ENCODE peak calls at places on chromosomes 5 and 9, in nine cellular contexts. L is fibroblast of lung, B is suprapubic skin, V is IMR-90, G is stomach, H is heart left ventricle, I is GM12878, D is lung, J is mammary epithelial cell. K is an unnamed sample. For H3K4me1, the result is how much of the 10 kb centered on the place peaks cover.

GRCh38 chr5:136090319-136090718 is 42.3 kb upstream of the SMAD5 start:
- DNase-seq in L (no peak), B (no peak), V (no peak), G (no peak), H (no peak), I (no peak), D (no peak), J (no peak), K (no peak)

GRCh38 chr5:147332643-147333042 is 97.8 kb downstream of the STK32A start:
- DNase-seq in L (no peak), B (no peak), V (no peak), G (no peak), H (no peak), I (peak), D (no peak), J (no peak), K (no peak)

GRCh38 chr9:134892820-134893420 is 12.3 kb downstream of the FCN2 start:
- DNase-seq in L (no peak), B (no peak), V (no peak), G (peak), H (no peak), I (no peak), D (no peak), J (no peak), K (no peak)

GRCh38 chr5:110477923-110478322 is 248.5 kb downstream of the TMEM232 start:
- DNase-seq in L (peak), B (no peak), V (peak), G (no peak), H (no peak), I (no peak), D (no peak), J (peak), K (no peak)

GRCh38 chr9:84368593-84368992 is 28.0 kb upstream of the SLC28A3 start:
- DNase-seq in L (no peak), B (no peak), V (no peak), G (no peak), H (no peak), I (no peak), D (no peak), J (no peak), K (no peak)

GRCh38 chr5:10673407-10673806 is 87.6 kb downstream of the DAP start:
- DNase-seq in L (no peak), B (peak), V (no peak), G (no peak), H (no peak), I (no peak), D (no peak), J (no peak), K (no peak)

GRCh38 chr5:90809695-90810094 is 251.1 kb downstream of the ADGRV1 start:
- DNase-seq in L (no peak), B (no peak), V (no peak), G (no peak), H (no peak), I (no peak), D (no peak), J (no peak), K (no peak)

GRCh38 chr5:82312373-82312856 is 34.3 kb upstream of the RPS23 start:
- DNase-seq in L (peak), B (peak), V (peak), G (no peak), H (peak), I (no peak), D (peak), J (peak), K (no peak)

GRCh38 chr9:107333363-107333762 is 50.3 kb downstream of the RAD23B start:
- DNase-seq in L (no peak), B (no peak), V (no peak), G (no peak), H (no peak), I (no peak), D (no peak), J (no peak), K (no peak)

GRCh38 chr9:85942913-85943729 is 2.2 kb downstream of the NAA35 start:
- DNase-seq in L (no peak), B (no peak), V (no peak), G (no peak), H (no peak), I (no peak), D (no peak), J (no peak), K (no peak)

GRCh38 chr9:113604393-113604792 is 140.9 kb downstream of the RGS3 start:
- DNase-seq in L (no peak), B (no peak), V (no peak), G (no peak), H (no peak), I (no peak), D (no peak), J (no peak), K (no peak)

GRCh38 chr5:26981750-26982149 is 56.6 kb downstream of the CDH9 start:
- DNase-seq in L (no peak), B (no peak), V (no peak), G (no peak), H (no peak), I (no peak), D (no peak), J (no peak), K (no peak)

GRCh38 chr5:1515921-1516571 is 7.7 kb downstream of the LPCAT1 start:
- DNase-seq in L (peak), B (peak), V (peak), G (peak), H (peak), I (no peak), D (peak), J (peak), K (no peak)

DNA sequence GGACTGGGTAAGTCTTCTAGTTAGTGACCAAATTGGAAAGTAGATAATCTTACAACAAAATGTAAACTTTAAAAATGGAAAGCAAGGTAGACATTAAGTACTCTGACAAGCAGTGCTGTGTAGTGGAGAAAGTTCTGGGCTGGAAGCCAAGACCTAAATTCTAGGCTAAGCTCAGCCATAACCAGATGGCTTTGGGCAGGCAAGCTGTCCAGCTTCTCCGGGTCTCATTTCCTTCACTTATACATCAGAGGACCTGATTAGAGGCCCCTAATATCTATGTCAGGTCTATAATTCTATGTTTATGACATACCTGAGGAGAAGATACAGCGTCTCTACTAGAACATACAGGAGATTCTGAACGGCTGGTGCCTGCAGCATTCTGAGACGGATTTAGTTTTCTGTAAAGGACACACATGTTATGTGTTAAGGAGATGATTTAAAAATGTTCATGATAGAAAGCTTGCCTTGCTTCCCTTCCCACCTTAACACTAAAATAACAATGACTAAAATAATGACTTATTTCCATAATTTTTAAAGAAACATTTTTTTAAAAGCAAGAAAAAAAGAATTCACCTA is 61.2 kb downstream of the ELL2 start:
- DNase-seq in L (peak), B (no peak), V (peak), G (peak), H (peak), I (no peak), D (no peak), J (no peak), K (no peak)
- H3K27ac ChIP-seq in L (no peak), B (no peak), V (no peak), G (no peak), H (no peak), I (no peak), D (no peak), J (no peak), K (no peak)

GRCh38 chr9:21395778-21396717 is 10.8 kb upstream of the IFNA2 start:
- DNase-seq in L (no peak), B (no peak), V (no peak), G (peak), H (peak), I (no peak), D (no peak), J (no peak), K (no peak)

DNA sequence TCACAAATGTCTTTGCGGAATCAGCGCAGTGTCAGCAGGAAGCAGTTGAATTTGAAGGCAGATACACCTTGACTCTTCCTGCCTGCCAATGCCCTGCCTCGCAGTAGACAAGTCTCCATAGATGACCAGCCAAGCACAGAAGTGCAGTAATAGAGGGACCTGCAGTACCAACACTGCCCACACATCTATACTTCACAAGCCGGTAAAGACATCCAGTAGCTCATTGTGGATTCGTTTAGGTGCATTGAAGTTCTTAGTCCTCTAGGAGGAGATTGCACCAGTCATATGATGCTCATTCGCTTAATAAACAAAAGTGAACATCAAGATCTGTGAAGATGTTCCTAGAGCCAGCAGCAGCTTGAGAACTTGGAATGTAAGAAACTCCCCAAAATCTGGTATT is 7.1 kb upstream of the IFNA2 start:
- DNase-seq in L (no peak), B (no peak), V (no peak), G (no peak), H (no peak), I (no peak), D (no peak), J (peak), K (no peak)
- TF ChIP-seq CTCF in L (no peak), B (no peak), V (no peak), G (no peak), H (no peak), I (peak), D (no peak), J (peak), K (peak)

GRCh38 chr5:160473736-160474483 is 52.3 kb downstream of the PTTG1 start:
- DNase-seq in L (no peak), B (no peak), V (no peak), G (no peak), H (no peak), I (no peak), D (no peak), J (no peak), K (no peak)

GRCh38 chr5:160469156-160470144 is 47.8 kb downstream of the PTTG1 start:
- DNase-seq in L (peak), B (no peak), V (no peak), G (no peak), H (no peak), I (no peak), D (no peak), J (no peak), K (no peak)

GRCh38 chr5:160470437-160471341 is 49.0 kb downstream of the PTTG1 start:
- DNase-seq in L (peak), B (no peak), V (peak), G (peak), H (no peak), I (no peak), D (no peak), J (no peak), K (no peak)

GRCh38 chr5:160472482-160472881 is 50.8 kb downstream of the PTTG1 start:
- DNase-seq in L (no peak), B (no peak), V (no peak), G (no peak), H (no peak), I (no peak), D (no peak), J (no peak), K (no peak)

GRCh38 chr5:160471761-160472160 is 50.1 kb downstream of the PTTG1 start:
- DNase-seq in L (no peak), B (no peak), V (no peak), G (no peak), H (no peak), I (no peak), D (no peak), J (no peak), K (no peak)
- H3K4me1 ChIP-seq in L (under half), B (under half), V (under half), G (under half), H (under half), I (under half), D (under half), J (under half), K (under half)

GRCh38 chr9:87760534-87760933 is 34.6 kb downstream of the CTSL start:
- DNase-seq in L (no peak), B (no peak), V (no peak), G (no peak), H (no peak), I (no peak), D (no peak), J (no peak), K (no peak)
- H3K27ac ChIP-seq in L (no peak), B (no peak), V (no peak), G (no peak), H (no peak), I (no peak), D (no peak), J (no peak), K (no peak)

DNA sequence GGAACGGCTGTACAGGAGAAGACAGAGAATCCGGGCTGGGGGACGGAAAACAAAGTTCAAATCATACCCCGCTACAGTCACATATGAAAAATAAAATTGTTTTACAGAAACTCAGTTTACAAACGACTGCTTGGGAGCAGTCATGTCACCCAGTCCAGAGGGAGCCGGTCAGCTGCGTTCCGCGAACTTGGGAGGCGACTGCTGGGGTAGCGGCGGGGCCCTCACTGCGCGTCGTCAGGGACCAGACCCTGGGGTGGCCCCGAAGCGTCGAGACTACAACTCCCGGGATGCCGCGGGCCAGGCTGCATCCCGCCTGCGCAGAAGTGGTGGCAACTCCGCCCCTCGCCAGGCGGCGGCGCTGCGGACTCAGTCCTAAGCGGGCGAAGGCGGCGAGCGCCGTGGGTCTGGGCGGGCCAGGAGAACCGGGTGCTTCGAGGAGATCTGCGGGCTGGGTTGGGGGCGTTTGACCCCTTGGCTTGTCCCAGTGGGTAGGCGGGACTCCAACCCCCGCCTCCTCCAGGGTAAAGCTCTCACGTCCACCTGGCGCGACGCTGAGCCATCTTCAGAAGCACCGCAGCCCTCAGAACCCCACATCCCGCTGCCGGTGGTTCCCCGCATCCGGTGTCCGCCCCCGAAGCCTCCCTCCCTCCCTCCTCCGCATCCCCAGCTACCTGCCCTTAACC is 4.0 kb downstream of the SIT1 start:
- DNase-seq in L (peak), B (peak), V (peak), G (peak), H (peak), I (no peak), D (peak), J (peak), K (peak)
- TF ChIP-seq CTCF in L (peak), B (peak), V (peak), G (peak), H (peak), I (peak), D (peak), J (peak), K (peak)

GRCh38 chr9:97411789-97412627 is at the start of gene TDRD7:
- DNase-seq in L (peak), B (peak), V (peak), G (peak), H (peak), I (peak), D (peak), J (peak), K (peak)

GRCh38 chr9:97412628-97413382 is 909 bp downstream of the TDRD7 start:
- DNase-seq in L (peak), B (no peak), V (peak), G (no peak), H (no peak), I (no peak), D (no peak), J (peak), K (no peak)

GRCh38 chr9:97413462-97413861 is 1.6 kb downstream of the TDRD7 start:
- DNase-seq in L (no peak), B (no peak), V (no peak), G (no peak), H (no peak), I (no peak), D (no peak), J (no peak), K (no peak)

GRCh38 chr9:97411440-97411788 is 482 bp upstream of the TDRD7 start:
- DNase-seq in L (no peak), B (no peak), V (no peak), G (no peak), H (no peak), I (no peak), D (no peak), J (no peak), K (no peak)

GRCh38 chr9:97415146-97415545 is 3.2 kb downstream of the TDRD7 start:
- DNase-seq in L (no peak), B (no peak), V (no peak), G (no peak), H (no peak), I (no peak), D (no peak), J (no peak), K (no peak)
- H3K4me1 ChIP-seq in L (under half), B (under half), V (under half), G (under half), H (under half), I (under half), D (under half), J (under half), K (under half)

DNA sequence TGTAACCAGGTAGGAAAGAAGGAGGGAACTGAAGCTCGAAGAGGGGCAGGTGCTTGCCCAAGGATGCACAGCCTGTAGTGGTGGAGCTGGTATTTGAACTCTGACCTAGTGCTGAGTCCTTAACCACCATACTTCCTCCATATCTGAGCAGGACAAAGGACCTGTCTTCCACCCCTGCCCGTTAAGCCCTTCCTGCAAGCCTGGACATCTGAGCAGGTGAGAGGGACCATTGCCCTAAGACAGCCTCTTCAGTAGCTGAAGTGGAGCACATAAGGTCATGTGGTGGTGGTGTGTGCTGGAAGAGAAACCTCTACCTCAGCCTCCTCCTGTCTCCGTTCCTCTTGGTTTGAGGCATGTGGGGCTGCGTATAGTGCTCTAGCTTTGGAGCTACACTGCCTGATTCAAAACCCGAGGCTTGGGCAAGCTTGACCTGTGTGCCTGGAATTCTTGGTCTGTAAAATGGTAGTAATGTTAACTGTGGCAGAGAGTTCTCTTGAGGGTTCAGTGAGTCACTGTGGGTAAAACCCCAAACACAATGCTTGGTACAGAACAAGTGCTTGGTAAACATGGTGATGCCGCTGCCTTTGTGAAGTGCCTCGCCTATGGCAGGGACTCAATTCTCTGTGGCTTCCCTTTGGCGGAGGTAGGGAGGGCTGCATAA is 7.4 kb downstream of the GALNT10 start:
- DNase-seq in L (peak), B (no peak), V (peak), G (peak), H (no peak), I (peak), D (peak), J (peak), K (no peak)
- H3K27ac ChIP-seq in L (no peak), B (no peak), V (peak), G (peak), H (no peak), I (no peak), D (peak), J (no peak), K (no peak)

DNA sequence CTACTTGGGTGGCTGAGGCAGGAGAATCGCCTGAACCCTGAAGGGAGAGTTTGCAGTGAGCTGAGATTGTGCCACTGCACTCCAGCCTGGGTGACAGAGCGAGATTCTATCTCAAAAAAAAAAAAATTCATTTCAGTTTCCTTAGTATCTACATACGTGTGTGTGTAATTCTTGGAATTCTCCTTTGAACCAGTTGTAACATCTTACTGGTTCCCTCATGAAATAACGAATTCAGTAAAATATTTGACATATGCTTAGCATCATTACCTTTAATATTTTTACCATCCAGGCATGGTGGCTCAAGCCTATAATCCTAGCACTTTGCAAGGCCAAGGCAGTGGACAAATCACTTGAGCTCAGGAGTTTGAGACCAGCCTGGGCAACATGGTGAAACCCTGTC is 8.8 kb downstream of the PHYHD1 start:
- DNase-seq in L (no peak), B (no peak), V (no peak), G (no peak), H (no peak), I (no peak), D (no peak), J (no peak), K (no peak)
- TF ChIP-seq CTCF in L (no peak), B (no peak), V (no peak), G (no peak), H (no peak), I (no peak), D (no peak), J (no peak), K (no peak)

GRCh38 chr9:128081052-128081451 is 13.0 kb downstream of the SLC25A25 start:
- DNase-seq in L (peak), B (no peak), V (peak), G (no peak), H (no peak), I (no peak), D (no peak), J (no peak), K (no peak)

GRCh38 chr9:128080218-128080617 is 12.2 kb downstream of the SLC25A25 start:
- DNase-seq in L (no peak), B (no peak), V (no peak), G (no peak), H (no peak), I (no peak), D (no peak), J (no peak), K (no peak)

GRCh38 chr9:128082173-128082572 is 14.1 kb downstream of the SLC25A25 start:
- DNase-seq in L (peak), B (no peak), V (no peak), G (no peak), H (no peak), I (no peak), D (no peak), J (peak), K (no peak)

GRCh38 chr9:128077847-128078503 is 9.9 kb downstream of the SLC25A25 start:
- DNase-seq in L (peak), B (no peak), V (no peak), G (no peak), H (no peak), I (no peak), D (no peak), J (no peak), K (no peak)

GRCh38 chr9:128078504-128079434 is 10.7 kb downstream of the SLC25A25 start:
- DNase-seq in L (peak), B (no peak), V (peak), G (peak), H (no peak), I (no peak), D (no peak), J (peak), K (no peak)
- H3K4me1 ChIP-seq in L (under half), B (half or more), V (under half), G (under half), H (under half), I (under half), D (under half), J (under half), K (half or more)

K was measured in thoracic aorta.